ENCODE peak calls at places on chromosome 1, in ten cellular contexts. N is GM23338, I is neuronal stem cell, C is neural progenitor cell, P is GM23248, B is IMR-90, D is K562, J is MM.1S, A is SK-N-SH, O is astrocyte. R is an unnamed sample.

GRCh38 chr1:202821467-202821866 is 10.7 kb downstream of the PCAT6 start:
- DNase-seq in P (peak; percentile 58), O (peak; percentile 66), I (no peak), C (no peak), B (peak; percentile 58), N (no peak), D (no peak), A (no peak), J (no peak), R (no peak)

GRCh38 chr1:86705633-86705985 is 1.2 kb downstream of the SH3GLB1 start:
- DNase-seq in I (no peak), O (no peak), C (no peak), A (no peak), J (peak; percentile 13), N (no peak), D (no peak), P (peak; percentile 70), B (no peak), R (no peak)

GRCh38 chr1:156860113-156860638 is 489 bp upstream of the NTRK1 start:
- DNase-seq in P (peak; percentile 77), N (peak; percentile 80), J (peak; percentile 54), C (peak; percentile 88), I (no peak), O (peak; percentile 25), A (peak; percentile 87), B (peak; percentile 21), D (peak; percentile 80), R (peak; percentile 44)

GRCh38 chr1:111275079-111275478 is 15.6 kb upstream of the CHIA start:
- DNase-seq in A (peak; percentile 39), N (no peak), J (no peak), C (no peak), O (peak; percentile 77), I (no peak), B (peak; percentile 31), D (no peak), P (peak; percentile 95), R (no peak)

GRCh38 chr1:100657876-100658715 is 61.4 kb upstream of the VCAM1 start:
- DNase-seq in I (no peak), C (no peak), B (peak; percentile 49), P (no peak), N (no peak), J (no peak), O (peak; percentile 60), D (no peak), A (peak; percentile 7), R (no peak)

GRCh38 chr1:178818416-178818815 is 52.5 kb downstream of the ANGPTL1 start:
- DNase-seq in O (peak; percentile 63), D (no peak), B (peak; percentile 79), C (no peak), J (no peak), N (no peak), P (peak; percentile 84), A (no peak), I (no peak), R (no peak)

GRCh38 chr1:31707711-31708110 is 3.9 kb upstream of the COL16A1 start:
- DNase-seq in N (peak; percentile 23), O (peak; percentile 88), D (no peak), P (peak; percentile 92), J (no peak), I (no peak), C (no peak), B (peak; percentile 80), A (no peak), R (peak; percentile 58)

GRCh38 chr1:153790996-153791855 is 16.0 kb downstream of the SLC27A3 start:
- DNase-seq in C (no peak), B (peak; percentile 94), A (no peak), P (peak; percentile 91), O (peak; percentile 83), N (no peak), D (no peak), J (peak; percentile 97), I (no peak), R (peak; percentile 94)

DNA sequence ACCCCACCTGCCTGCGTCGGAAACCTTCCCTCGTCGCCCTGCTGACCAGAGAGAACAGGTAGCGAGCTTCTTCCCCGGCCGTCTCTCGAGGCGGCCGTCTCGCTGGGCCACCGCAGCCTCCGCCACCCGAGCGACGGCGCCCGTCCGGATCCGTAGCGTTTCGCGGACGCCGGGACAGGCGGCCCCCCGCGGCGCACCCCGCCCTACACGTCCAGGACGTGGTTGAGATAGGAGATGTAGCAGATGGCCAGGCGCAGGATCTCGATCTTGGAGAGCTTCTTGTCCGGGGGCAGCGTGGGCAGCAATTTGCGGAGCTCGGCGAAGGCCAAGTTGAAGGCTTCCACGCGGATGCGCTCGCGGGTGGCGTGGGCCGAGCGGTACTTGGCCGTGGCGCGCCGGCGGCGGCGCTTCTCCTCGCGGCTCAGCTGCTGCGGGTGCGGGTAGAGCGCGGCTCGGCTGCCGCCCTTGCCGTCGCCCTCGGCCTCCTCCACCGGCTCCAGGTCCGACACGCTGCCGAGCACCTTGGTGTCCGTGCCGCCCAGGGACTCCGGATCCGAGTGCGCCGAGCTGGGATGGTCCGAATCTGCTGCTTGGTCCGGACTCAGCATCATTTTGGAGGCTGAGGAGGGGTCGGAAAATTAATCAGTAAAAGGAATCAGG is 3.0 kb downstream of the NHLH2 start:
- DNase-seq in P (peak; percentile 28), B (no peak), A (no peak), O (no peak), J (no peak), C (peak; percentile 42), D (no peak), N (peak; percentile 51), I (no peak), R (no peak)
- H2AFZ ChIP-seq in P (peak overlapping the region; percentile 69), B (peak overlapping the region; percentile 0), A (no peak overlapping the region), O (peak overlapping the region; percentile 55), J (no peak overlapping the region), C (peak overlapping the region; percentile 80), D (no peak overlapping the region), N (peak overlapping the region; percentile 99), I (no peak overlapping the region), R (no peak overlapping the region)

GRCh38 chr1:160590488-160590887 is 11.2 kb upstream of the CD84 start:
- DNase-seq in O (no peak), J (no peak), B (no peak), I (no peak), C (no peak), N (no peak), A (no peak), P (no peak), D (no peak), R (peak; percentile 48)

GRCh38 chr1:160584784-160585183 is 5.5 kb upstream of the CD84 start:
- DNase-seq in J (no peak), B (no peak), A (no peak), D (no peak), P (no peak), C (no peak), N (no peak), I (no peak), O (no peak), R (no peak)

DNA sequence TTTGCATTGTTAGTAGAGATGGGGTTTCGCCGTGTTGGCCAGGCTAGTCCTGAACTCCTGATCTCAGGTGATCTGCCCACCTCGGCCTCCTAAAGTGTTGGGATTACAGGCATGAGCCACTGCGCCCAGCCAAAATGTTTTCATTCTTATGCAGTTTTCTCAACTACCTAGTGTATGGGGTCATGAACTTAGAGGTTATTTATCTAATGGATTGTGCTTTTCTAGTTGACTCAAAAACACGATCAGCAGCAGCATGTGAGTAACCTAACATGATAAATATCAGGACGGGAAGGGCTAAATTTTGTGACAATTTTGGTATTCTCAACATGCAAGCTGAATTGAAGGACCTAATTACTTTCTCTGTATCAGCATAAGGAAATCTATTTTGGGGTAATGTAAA is 9.2 kb upstream of the CD84 start:
- DNase-seq in P (no peak), I (no peak), A (no peak), D (no peak), J (no peak), C (no peak), N (no peak), O (no peak), B (no peak), R (no peak)
- H2AFZ ChIP-seq in P (no peak overlapping the region), I (no peak overlapping the region), A (no peak overlapping the region), D (peak overlapping the region; percentile 80), J (no peak overlapping the region), C (no peak overlapping the region), N (peak overlapping the region; percentile 44), O (no peak overlapping the region), B (no peak overlapping the region), R (no peak overlapping the region)

DNA sequence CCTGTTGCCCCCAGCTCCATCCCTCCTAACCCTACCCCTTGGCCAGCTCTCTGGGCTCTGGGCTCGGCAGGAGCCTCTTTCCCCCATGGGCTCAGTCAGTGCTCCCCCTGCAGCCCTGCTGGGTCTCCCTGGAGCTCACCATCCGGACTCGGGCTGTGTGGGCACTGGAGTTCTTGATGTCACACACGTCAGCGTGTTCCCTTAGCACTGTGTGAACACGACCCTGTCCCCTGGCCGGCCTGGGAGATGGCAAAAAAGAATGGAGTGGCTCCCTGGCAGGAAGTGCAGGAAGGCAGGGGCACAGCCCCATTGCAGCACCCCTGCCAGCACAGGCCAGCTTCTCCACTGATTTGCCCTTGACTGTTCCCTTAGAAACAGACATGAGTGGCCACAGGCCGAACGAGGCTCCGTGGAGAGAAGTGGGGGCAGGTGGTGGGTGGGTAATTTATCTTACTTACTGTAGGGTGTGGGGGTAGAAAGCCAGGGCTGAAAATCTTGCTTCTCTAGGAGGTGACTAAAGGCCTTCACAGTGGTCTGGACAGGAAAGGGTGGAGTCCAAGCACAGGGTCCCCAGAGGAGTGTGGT is 381.8 kb upstream of the VAMP3 start:
- DNase-seq in N (no peak), C (no peak), A (peak; percentile 60), D (no peak), I (no peak), J (no peak), O (peak; percentile 70), B (peak; percentile 38), P (peak; percentile 31), R (no peak)
- H2AFZ ChIP-seq in N (no peak overlapping the region), C (no peak overlapping the region), A (no peak overlapping the region), D (no peak overlapping the region), I (no peak overlapping the region), J (no peak overlapping the region), O (peak overlapping the region; percentile 75), B (peak overlapping the region; percentile 72), P (peak overlapping the region; percentile 29), R (no peak overlapping the region)

GRCh38 chr1:70427976-70428375 is 16.9 kb downstream of the CTH start:
- DNase-seq in P (no peak), N (no peak), B (peak; percentile 39), I (no peak), A (no peak), J (no peak), O (peak; percentile 38), D (no peak), C (no peak), R (no peak)

GRCh38 chr1:70429219-70429618 is 18.2 kb downstream of the CTH start:
- DNase-seq in B (peak; percentile 76), A (no peak), I (no peak), C (no peak), P (peak; percentile 18), O (peak; percentile 48), J (no peak), D (no peak), N (no peak), R (no peak)

GRCh38 chr1:70431874-70432273 is 20.8 kb downstream of the CTH start:
- DNase-seq in O (no peak), J (no peak), P (no peak), N (no peak), A (no peak), C (no peak), D (no peak), B (no peak), I (no peak), R (no peak)

GRCh38 chr1:70431317-70431716 is 20.2 kb downstream of the CTH start:
- DNase-seq in I (no peak), N (no peak), D (no peak), A (no peak), P (no peak), J (no peak), O (no peak), B (no peak), C (no peak), R (no peak)

DNA sequence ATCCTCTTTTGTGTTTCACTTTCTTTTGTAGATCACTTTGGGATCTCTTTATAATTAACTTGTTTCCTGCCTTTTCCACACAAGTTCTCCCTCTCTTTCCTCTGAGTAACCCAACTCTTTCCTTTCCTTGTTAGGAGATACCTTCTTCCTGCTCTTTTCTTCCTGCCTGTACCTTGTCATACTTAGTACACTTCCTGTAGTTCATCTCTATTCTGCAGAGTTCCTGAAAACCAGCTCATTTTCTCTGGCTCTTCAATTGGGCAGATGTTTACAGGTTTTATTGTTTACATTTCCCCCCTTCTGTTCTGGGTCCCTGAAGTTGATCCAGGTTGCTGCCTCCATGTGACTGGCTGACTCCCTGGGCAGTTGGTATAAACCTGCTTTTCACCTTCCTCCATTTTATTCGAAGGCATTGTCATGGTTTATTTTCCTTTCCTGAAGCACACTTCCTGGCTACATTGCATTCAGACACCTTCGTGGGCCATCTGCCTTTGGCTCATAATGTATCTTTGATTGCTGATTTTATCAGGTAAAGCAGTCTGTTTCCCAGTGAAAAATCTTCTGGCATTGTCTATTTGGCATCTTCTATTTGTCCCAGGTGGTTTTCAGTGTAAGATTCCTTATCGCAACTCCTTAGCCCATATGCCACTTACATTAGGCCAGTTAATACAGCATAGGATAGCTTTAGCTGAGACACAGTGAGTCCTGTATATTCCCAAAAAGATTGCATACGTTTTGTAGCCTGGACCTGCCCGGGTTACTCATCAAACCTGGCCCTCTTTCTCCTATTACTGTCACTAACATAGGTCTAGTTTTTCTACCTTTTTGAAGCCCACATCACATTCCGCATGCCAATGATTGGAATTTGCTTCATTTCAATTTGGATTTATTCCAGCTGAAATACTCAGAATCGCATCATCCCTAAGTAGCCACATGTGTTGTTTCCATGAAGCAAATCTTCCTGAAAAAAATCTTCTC is 15.4 kb downstream of the CTH start:
- DNase-seq in N (no peak), A (no peak), D (no peak), J (no peak), B (no peak), I (no peak), C (no peak), O (no peak), P (no peak), R (no peak)
- H2AFZ ChIP-seq in N (no peak overlapping the region), A (no peak overlapping the region), D (no peak overlapping the region), J (peak overlapping the region; percentile 15), B (no peak overlapping the region), I (no peak overlapping the region), C (no peak overlapping the region), O (no peak overlapping the region), P (no peak overlapping the region), R (no peak overlapping the region)